ENCODE peak calls at places on chromosome 5, in eight cellular contexts. B, L, O, A, M, W, E and J are unnamed samples.
A peak's percentile ranks its signal among the peaks of the same experiment; 100 is the strongest.

GRCh38 chr5:152592416-152592815 is 187.3 kb upstream of the NMUR2 start:
- DNase-seq in B (peak; percentile 1), L (no peak), O (no peak), A (no peak), M (no peak), W (no peak), E (no peak), J (no peak)

GRCh38 chr5:120769291-120769872 is 305.3 kb downstream of the PRR16 start:
- DNase-seq in B (no peak), L (no peak), O (no peak), A (no peak), M (no peak), W (peak; percentile 26), E (peak; percentile 60), J (no peak)

GRCh38 chr5:53069626-53070025 is 39.9 kb downstream of the MOCS2 start:
- DNase-seq in B (no peak), L (peak; percentile 94), O (no peak), A (no peak), M (no peak), W (no peak), E (no peak), J (no peak)

GRCh38 chr5:115402822-115403577 is 106.5 kb upstream of the CCDC112 start:
- DNase-seq in B (no peak), L (no peak), O (no peak), A (no peak), M (no peak), W (peak; percentile 18), E (peak; percentile 71), J (no peak)

GRCh38 chr5:26024774-26025173 is 1013.6 kb downstream of the CDH9 start:
- DNase-seq in B (peak; percentile 11), L (no peak), O (no peak), A (no peak), M (no peak), W (no peak), E (no peak), J (no peak)

GRCh38 chr5:169980418-169981053 is at the start of gene INSYN2B:
- DNase-seq in B (peak; percentile 86), L (peak; percentile 96), O (no peak), A (peak; percentile 47), M (peak; percentile 81), W (peak; percentile 91), E (peak; percentile 93), J (peak; percentile 75)

GRCh38 chr5:123036391-123037103 is at the start of gene PPIC:
- DNase-seq in B (peak; percentile 90), L (peak; percentile 86), O (no peak), A (peak; percentile 51), M (peak; percentile 64), W (peak; percentile 49), E (peak; percentile 91), J (peak; percentile 90)

GRCh38 chr5:36796171-36796570 is 80.4 kb upstream of the NIPBL start:
- DNase-seq in B (no peak), L (no peak), O (no peak), A (no peak), M (no peak), W (no peak), E (no peak), J (no peak)

GRCh38 chr5:83430130-83431010 is 41.2 kb upstream of the VCAN start:
- DNase-seq in B (peak; percentile 64), L (peak; percentile 67), O (peak; percentile 32), A (peak; percentile 56), M (no peak), W (peak; percentile 69), E (peak; percentile 80), J (no peak)

GRCh38 chr5:76691470-76692273 is 24.3 kb upstream of the F2R start:
- DNase-seq in B (peak; percentile 12), L (peak; percentile 98), O (no peak), A (no peak), M (no peak), W (peak; percentile 72), E (peak; percentile 63), J (no peak)

GRCh38 chr5:150590979-150591411 is 49.5 kb upstream of the SYNPO start:
- DNase-seq in B (no peak), L (peak; percentile 72), O (no peak), A (no peak), M (no peak), W (no peak), E (no peak), J (no peak)

GRCh38 chr5:91052977-91053732 is 330.0 kb downstream of the ARRDC3 start:
- DNase-seq in B (no peak), L (peak; percentile 78), O (no peak), A (no peak), M (no peak), W (peak; percentile 92), E (peak; percentile 63), J (no peak)

GRCh38 chr5:172110260-172110815 is 77.7 kb downstream of the STK10 start:
- DNase-seq in B (no peak), L (no peak), O (no peak), A (no peak), M (no peak), W (no peak), E (no peak), J (no peak)

GRCh38 chr5:172115541-172115982 is 72.5 kb downstream of the STK10 start:
- DNase-seq in B (no peak), L (no peak), O (peak; percentile 22), A (no peak), M (no peak), W (no peak), E (no peak), J (no peak)

GRCh38 chr5:172114875-172115422 is 73.1 kb downstream of the STK10 start:
- DNase-seq in B (no peak), L (no peak), O (peak; percentile 67), A (no peak), M (no peak), W (no peak), E (no peak), J (no peak)

GRCh38 chr5:172110921-172111873 is 76.8 kb downstream of the STK10 start:
- DNase-seq in B (no peak), L (peak; percentile 21), O (peak; percentile 74), A (no peak), M (no peak), W (no peak), E (peak; percentile 78), J (no peak)

GRCh38 chr5:172113036-172113435 is 75.0 kb downstream of the STK10 start:
- DNase-seq in B (no peak), L (no peak), O (peak; percentile 76), A (no peak), M (no peak), W (no peak), E (no peak), J (no peak)
- H3K4me1 ChIP-seq in B (peaks cover 6% of the 10 kb centered on the region), L (peaks cover 16% of the 10 kb centered on the region), O (peaks cover 77% of the 10 kb centered on the region), A (no peaks in the 10 kb centered on the region), M (no peaks in the 10 kb centered on the region), W (no peaks in the 10 kb centered on the region), E (peaks cover 18% of the 10 kb centered on the region), J (peaks cover 24% of the 10 kb centered on the region)

GRCh38 chr5:139562847-139563246 is 1.7 kb downstream of the UBE2D2 start:
- DNase-seq in B (no peak), L (peak; percentile 21), O (no peak), A (no peak), M (no peak), W (no peak), E (no peak), J (no peak)
- H3K4me1 ChIP-seq in B (peaks cover 29% of the 10 kb centered on the region), L (peaks cover 31% of the 10 kb centered on the region), O (peaks cover 49% of the 10 kb centered on the region), A (no peaks in the 10 kb centered on the region), M (peaks cover 3% of the 10 kb centered on the region), W (peaks cover 17% of the 10 kb centered on the region), E (peaks cover 36% of the 10 kb centered on the region), J (peaks cover 45% of the 10 kb centered on the region)

GRCh38 chr5:178238313-178238635 is 5.7 kb upstream of the PHYKPL start:
- DNase-seq in B (no peak), L (no peak), O (no peak), A (no peak), M (no peak), W (no peak), E (no peak), J (no peak)
- H3K4me1 ChIP-seq in B (no peaks in the 10 kb centered on the region), L (peaks cover 14% of the 10 kb centered on the region), O (peaks cover 78% of the 10 kb centered on the region), A (no peaks in the 10 kb centered on the region), M (peaks cover 12% of the 10 kb centered on the region), W (no peaks in the 10 kb centered on the region), E (peaks cover 10% of the 10 kb centered on the region), J (peaks cover 54% of the 10 kb centered on the region)

GRCh38 chr5:62308439-62308838 is 2.4 kb downstream of the KIF2A start:
- DNase-seq in B (no peak), L (no peak), O (no peak), A (no peak), M (no peak), W (no peak), E (no peak), J (no peak)

GRCh38 chr5:62310426-62311105 is 4.6 kb downstream of the KIF2A start:
- DNase-seq in B (no peak), L (no peak), O (no peak), A (no peak), M (no peak), W (no peak), E (no peak), J (no peak)

GRCh38 chr5:62306494-62307363 is 723 bp downstream of the KIF2A start:
- DNase-seq in B (peak; percentile 47), L (peak; percentile 41), O (peak; percentile 57), A (peak; percentile 47), M (peak; percentile 18), W (peak; percentile 58), E (peak; percentile 80), J (peak; percentile 82)

GRCh38 chr5:62307364-62307689 is 1.3 kb downstream of the KIF2A start:
- DNase-seq in B (no peak), L (no peak), O (no peak), A (no peak), M (no peak), W (no peak), E (peak; percentile 36), J (no peak)

GRCh38 chr5:62309107-62309506 is 3.1 kb downstream of the KIF2A start:
- DNase-seq in B (no peak), L (no peak), O (no peak), A (no peak), M (no peak), W (no peak), E (no peak), J (no peak)
- H3K4me1 ChIP-seq in B (peaks cover 31% of the 10 kb centered on the region), L (peaks cover 19% of the 10 kb centered on the region), O (peaks cover 69% of the 10 kb centered on the region), A (no peaks in the 10 kb centered on the region), M (no peaks in the 10 kb centered on the region), W (peaks cover 14% of the 10 kb centered on the region), E (peaks cover 45% of the 10 kb centered on the region), J (peaks cover 22% of the 10 kb centered on the region)

GRCh38 chr5:132473019-132473531 is 17.5 kb downstream of the IRF1 start:
- DNase-seq in B (no peak), L (no peak), O (peak; percentile 83), A (no peak), M (no peak), W (no peak), E (no peak), J (no peak)

GRCh38 chr5:132471006-132471907 is 19.3 kb downstream of the IRF1 start:
- DNase-seq in B (no peak), L (no peak), O (no peak), A (no peak), M (no peak), W (no peak), E (no peak), J (peak; percentile 35)

GRCh38 chr5:132470596-132470995 is 20.0 kb downstream of the IRF1 start:
- DNase-seq in B (no peak), L (no peak), O (no peak), A (no peak), M (no peak), W (no peak), E (no peak), J (peak; percentile 48)

GRCh38 chr5:132472431-132472830 is 18.1 kb downstream of the IRF1 start:
- DNase-seq in B (no peak), L (no peak), O (no peak), A (no peak), M (no peak), W (no peak), E (no peak), J (peak; percentile 44)

GRCh38 chr5:132471944-132472343 is 18.6 kb downstream of the IRF1 start:
- DNase-seq in B (no peak), L (no peak), O (no peak), A (no peak), M (no peak), W (no peak), E (no peak), J (peak; percentile 55)
- H3K4me1 ChIP-seq in B (peaks cover 10% of the 10 kb centered on the region), L (peaks cover 18% of the 10 kb centered on the region), O (peaks cover 81% of the 10 kb centered on the region), A (no peaks in the 10 kb centered on the region), M (no peaks in the 10 kb centered on the region), W (no peaks in the 10 kb centered on the region), E (peaks cover 40% of the 10 kb centered on the region), J (peaks cover 12% of the 10 kb centered on the region)